ENCODE peak calls at places on chromosomes 12 and 14, in eight cellular contexts. Y is right atrium auricular region; L is neuronal stem cell; U is mammary epithelial cell; I is CD4-positive, alpha-beta memory T cell; F is choroid plexus epithelial cell; A is fibroblast of mammary gland; D is mesenchymal stem cell. J is an unnamed sample.

GRCh38 chr12:9607816-9608215 is at the start of gene KLRB1:
- DNase-seq in Y (no peak), U (no peak), L (no peak), F (no peak), I (no peak), D (no peak), A (no peak), J (no peak)

GRCh38 chr14:88463318-88463717 is 77.9 kb downstream of the SPATA7 start:
- DNase-seq in Y (no peak), D (no peak), U (no peak), L (no peak), A (peak; percentile 32), F (peak; percentile 58), I (peak; percentile 0), J (peak; percentile 21)

GRCh38 chr12:86264451-86265328 is 8.5 kb upstream of the MGAT4C start:
- DNase-seq in Y (no peak), L (no peak), A (no peak), U (peak; percentile 58), F (no peak), I (no peak), D (no peak), J (no peak)

GRCh38 chr12:11807453-11807852 is 158.0 kb downstream of the ETV6 start:
- DNase-seq in A (no peak), L (no peak), I (no peak), D (no peak), F (no peak), Y (no peak), U (no peak), J (no peak)

GRCh38 chr12:44307506-44308168 is 471.8 kb downstream of the TMEM117 start:
- DNase-seq in D (no peak), F (no peak), Y (no peak), L (no peak), U (no peak), A (no peak), I (no peak), J (no peak)

GRCh38 chr12:104438134-104438533 is 18.6 kb upstream of the CHST11 start:
- DNase-seq in F (no peak), D (no peak), I (no peak), A (no peak), L (no peak), Y (no peak), U (no peak), J (no peak)

GRCh38 chr14:20477211-20477876 is 8.1 kb downstream of the PNP start:
- DNase-seq in A (no peak), L (no peak), I (peak; percentile 60), Y (no peak), U (peak; percentile 44), D (peak; percentile 76), F (peak; percentile 49), J (peak; percentile 94)

GRCh38 chr12:108241961-108242360 is 97.2 kb downstream of the CMKLR1 start:
- DNase-seq in U (no peak), L (no peak), A (no peak), Y (no peak), F (no peak), D (no peak), I (no peak), J (no peak)

GRCh38 chr14:105894978-105895881 is 368.8 kb downstream of the TMEM121 start:
- DNase-seq in D (no peak), L (no peak), U (no peak), A (no peak), I (no peak), Y (no peak), F (no peak), J (no peak)

GRCh38 chr12:42284876-42285275 is 41.0 kb downstream of the ZCRB1 start:
- DNase-seq in U (no peak), L (no peak), Y (no peak), A (no peak), I (no peak), F (peak; percentile 44), D (no peak), J (no peak)

GRCh38 chr12:76030378-76031080 is 1.0 kb downstream of the PHLDA1 start:
- DNase-seq in F (peak; percentile 71), D (no peak), I (peak; percentile 69), L (no peak), A (peak; percentile 33), Y (no peak), U (no peak), J (no peak)

GRCh38 chr12:98793121-98793520 is 148.0 kb downstream of the APAF1 start:
- DNase-seq in F (no peak), U (no peak), A (no peak), Y (no peak), D (no peak), I (no peak), L (no peak), J (no peak)

GRCh38 chr14:77053046-77053841 is 24.7 kb upstream of the IRF2BPL start:
- DNase-seq in F (peak; percentile 80), I (peak; percentile 69), Y (no peak), A (no peak), L (peak; percentile 68), U (no peak), D (peak; percentile 89), J (peak; percentile 78)

GRCh38 chr12:6949063-6949594 is 2.0 kb upstream of the PTPN6 start:
- DNase-seq in A (no peak), Y (no peak), D (no peak), L (no peak), I (peak; percentile 36), U (no peak), F (no peak), J (no peak)

GRCh38 chr12:69534389-69534822 is 50.9 kb upstream of the CCT2 start:
- DNase-seq in U (peak; percentile 98), A (peak; percentile 99), I (no peak), F (peak; percentile 100), L (peak; percentile 75), Y (peak; percentile 76), D (peak; percentile 100), J (peak; percentile 75)

GRCh38 chr14:34340226-34340625 is 121.8 kb downstream of the SPTSSA start:
- DNase-seq in F (peak; percentile 37), I (no peak), U (peak; percentile 67), A (peak; percentile 40), Y (no peak), D (no peak), L (no peak), J (no peak)

DNA sequence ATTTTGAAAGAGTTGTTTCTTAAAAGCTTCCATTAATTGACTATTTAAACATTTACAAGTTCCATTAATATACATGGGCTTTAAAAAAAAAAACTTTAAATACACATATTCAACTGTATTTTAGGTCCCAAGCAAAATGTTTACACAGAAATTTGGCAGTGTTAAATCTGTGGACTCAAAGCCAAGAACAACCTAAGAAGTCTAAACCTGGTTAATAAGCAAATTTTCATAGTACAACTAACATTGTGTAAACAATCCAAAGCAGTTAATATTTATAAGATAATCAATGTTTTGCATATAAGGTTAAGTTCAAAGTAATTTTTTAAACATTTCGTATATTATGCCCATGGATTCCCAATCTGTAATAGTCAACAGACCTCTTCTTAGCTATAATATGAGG is 77.0 kb downstream of the EPS8 start:
- DNase-seq in D (no peak), Y (no peak), A (no peak), I (no peak), L (no peak), U (no peak), F (no peak), J (no peak)
- H3K4me3 ChIP-seq in D (no peak overlapping the region), Y (peak overlapping the region; percentile 7), A (no peak overlapping the region), I (no peak overlapping the region), L (no peak overlapping the region), U (no peak overlapping the region), F (no peak overlapping the region), J (no peak overlapping the region)

DNA sequence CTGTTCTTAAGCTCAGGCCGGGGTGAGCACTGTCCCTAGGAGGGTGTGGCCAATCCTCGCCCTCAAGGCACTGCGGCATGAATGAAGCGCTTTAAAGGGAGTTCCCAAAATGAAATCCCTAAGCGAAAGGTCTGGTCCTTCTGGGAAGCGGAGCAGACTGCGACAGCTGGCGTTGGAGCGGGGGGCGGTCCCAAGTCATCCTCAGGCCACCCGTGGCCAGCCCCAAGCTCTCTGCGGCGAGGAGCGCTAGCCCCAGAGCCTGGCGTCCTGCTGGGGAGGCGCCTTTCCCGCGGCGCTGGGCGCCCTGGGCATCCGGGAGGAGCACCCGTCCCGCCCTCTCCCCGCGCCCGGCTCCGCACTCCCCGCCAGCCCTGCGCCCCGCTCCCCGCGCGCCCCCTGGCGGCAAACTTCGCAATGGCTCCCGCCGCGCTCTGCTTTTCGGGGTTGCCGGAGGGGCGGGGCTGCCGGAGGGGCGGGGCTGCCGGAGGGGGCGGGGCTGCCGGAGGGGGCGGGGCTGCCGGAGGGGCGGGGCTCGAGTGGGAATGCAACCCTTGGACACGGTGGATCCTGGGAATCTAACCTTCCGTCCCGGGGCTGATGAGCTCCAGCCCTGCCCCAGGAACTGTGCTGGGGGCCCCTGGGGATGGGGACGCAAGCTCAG is 25.4 kb downstream of the ZBTB42 start:
- DNase-seq in L (peak; percentile 86), D (peak; percentile 80), Y (peak; percentile 81), I (peak; percentile 97), U (peak; percentile 81), F (peak; percentile 77), A (peak; percentile 62), J (peak; percentile 49)
- H3K4me3 ChIP-seq in L (peak overlapping the region; percentile 56), D (peak overlapping the region; percentile 86), Y (peak overlapping the region; percentile 54), I (peak overlapping the region; percentile 61), U (peak overlapping the region; percentile 56), F (peak overlapping the region; percentile 60), A (peak overlapping the region; percentile 60), J (peak overlapping the region; percentile 61)

GRCh38 chr12:77324416-77324762 is 259.0 kb upstream of the E2F7 start:
- DNase-seq in Y (no peak), I (no peak), A (no peak), D (no peak), U (no peak), L (no peak), F (no peak), J (no peak)

GRCh38 chr12:77328326-77328725 is 263.0 kb upstream of the E2F7 start:
- DNase-seq in Y (no peak), L (no peak), A (no peak), F (no peak), I (no peak), D (no peak), U (peak; percentile 44), J (no peak)

GRCh38 chr12:77324763-77325468 is 259.5 kb upstream of the E2F7 start:
- DNase-seq in F (peak; percentile 71), L (peak; percentile 80), D (peak; percentile 69), I (no peak), A (peak; percentile 66), U (peak; percentile 71), Y (peak; percentile 72), J (peak; percentile 7)

GRCh38 chr12:77323778-77324415 is 258.5 kb upstream of the E2F7 start:
- DNase-seq in D (no peak), U (no peak), A (no peak), F (no peak), Y (no peak), L (no peak), I (no peak), J (no peak)

DNA sequence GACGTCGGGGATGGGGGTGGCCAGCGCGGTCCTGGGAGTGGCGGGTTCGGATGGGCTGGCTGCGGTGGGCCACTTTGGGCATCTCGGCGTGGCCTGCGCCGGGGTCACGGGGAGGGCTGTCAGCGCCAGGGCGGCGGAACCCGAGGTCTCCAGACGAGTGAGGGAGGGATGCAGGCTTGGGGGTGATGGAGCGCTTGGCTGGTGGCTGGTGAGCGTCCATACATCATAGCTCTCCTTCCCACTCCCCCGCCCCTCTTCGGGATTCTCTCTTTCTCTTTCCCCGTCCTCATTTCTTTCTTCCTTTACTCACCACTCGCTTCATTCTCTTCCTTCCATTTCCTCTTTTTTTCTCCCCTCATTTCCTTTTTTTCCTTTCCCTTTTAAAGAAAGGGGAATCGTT is 260.1 kb upstream of the E2F7 start:
- DNase-seq in I (no peak), Y (no peak), L (no peak), A (no peak), D (no peak), U (no peak), F (no peak), J (no peak)
- H3K4me3 ChIP-seq in I (no peak overlapping the region), Y (peak overlapping the region; percentile 52), L (peak overlapping the region; percentile 56), A (peak overlapping the region; percentile 81), D (peak overlapping the region; percentile 92), U (peak overlapping the region; percentile 96), F (peak overlapping the region; percentile 62), J (no peak overlapping the region)

GRCh38 chr12:22627351-22627750 is 2.4 kb downstream of the ETNK1 start:
- DNase-seq in Y (no peak), I (peak; percentile 9), U (peak; percentile 11), A (no peak), D (peak; percentile 9), F (no peak), L (no peak), J (no peak)
- H3K4me3 ChIP-seq in Y (no peak overlapping the region), I (no peak overlapping the region), U (peak overlapping the region; percentile 83), A (peak overlapping the region; percentile 93), D (peak overlapping the region; percentile 97), F (peak overlapping the region; percentile 90), L (peak overlapping the region; percentile 87), J (no peak overlapping the region)

J was measured in Jurkat, Clone E6-1.